ENCODE peak calls at places on chromosomes 11 and 22, in seven cellular contexts. P, M, U, G, H, N and S are unnamed samples.

GRCh38 chr22:30208631-30209603 is 37.6 kb downstream of the LIF start:
- DNase-seq in P (peak), M (no peak), U (peak), G (no peak), H (no peak), N (no peak), S (peak)

GRCh38 chr11:94750319-94751215 is 17.6 kb upstream of the AMOTL1 start:
- DNase-seq in P (no peak), M (no peak), U (no peak), G (no peak), H (no peak), N (no peak), S (no peak)

GRCh38 chr22:48321986-48322545 is 1505.6 kb downstream of the BRD1 start:
- DNase-seq in P (no peak), M (no peak), U (no peak), G (no peak), H (no peak), N (no peak), S (no peak)

GRCh38 chr22:48980409-48980808 is 847.3 kb downstream of the BRD1 start:
- DNase-seq in P (no peak), M (no peak), U (no peak), G (no peak), H (no peak), N (no peak), S (no peak)

GRCh38 chr22:49322231-49322630 is 505.4 kb downstream of the BRD1 start:
- DNase-seq in P (no peak), M (no peak), U (no peak), G (no peak), H (no peak), N (peak), S (no peak)

GRCh38 chr22:41330169-41330568 is 28.8 kb downstream of the ZC3H7B start:
- DNase-seq in P (no peak), M (no peak), U (no peak), G (no peak), H (no peak), N (no peak), S (no peak)

GRCh38 chr11:1354125-1354938 is 35.4 kb upstream of the BRSK2 start:
- DNase-seq in P (no peak), M (no peak), U (no peak), G (no peak), H (no peak), N (no peak), S (no peak)

GRCh38 chr11:33944693-33945424 is 53.0 kb upstream of the LMO2 start:
- DNase-seq in P (no peak), M (no peak), U (no peak), G (no peak), H (no peak), N (no peak), S (no peak)

GRCh38 chr11:408154-409007 is 6.4 kb downstream of the SIGIRR start:
- DNase-seq in P (no peak), M (no peak), U (no peak), G (no peak), H (no peak), N (no peak), S (no peak)

GRCh38 chr11:121881806-121882205 is 234.2 kb downstream of the BLID start:
- DNase-seq in P (no peak), M (no peak), U (no peak), G (no peak), H (no peak), N (no peak), S (peak)

GRCh38 chr11:12799373-12799835 is 125.2 kb downstream of the TEAD1 start:
- DNase-seq in P (no peak), M (no peak), U (no peak), G (no peak), H (no peak), N (no peak), S (no peak)

GRCh38 chr11:83721286-83721685 is 435.1 kb upstream of the CCDC90B start:
- DNase-seq in P (no peak), M (no peak), U (no peak), G (no peak), H (no peak), N (no peak), S (no peak)

GRCh38 chr22:42930810-42931420 is 73.8 kb upstream of the ARFGAP3 start:
- DNase-seq in P (no peak), M (no peak), U (no peak), G (no peak), H (peak), N (no peak), S (peak)

GRCh38 chr22:44689915-44690524 is 12.0 kb upstream of the PRR5 start:
- DNase-seq in P (no peak), M (no peak), U (no peak), G (no peak), H (no peak), N (no peak), S (no peak)
- H3K4me3 ChIP-seq in P (no peak), M (no peak), U (no peak), G (no peak), H (no peak), N (no peak), S (no peak)

DNA sequence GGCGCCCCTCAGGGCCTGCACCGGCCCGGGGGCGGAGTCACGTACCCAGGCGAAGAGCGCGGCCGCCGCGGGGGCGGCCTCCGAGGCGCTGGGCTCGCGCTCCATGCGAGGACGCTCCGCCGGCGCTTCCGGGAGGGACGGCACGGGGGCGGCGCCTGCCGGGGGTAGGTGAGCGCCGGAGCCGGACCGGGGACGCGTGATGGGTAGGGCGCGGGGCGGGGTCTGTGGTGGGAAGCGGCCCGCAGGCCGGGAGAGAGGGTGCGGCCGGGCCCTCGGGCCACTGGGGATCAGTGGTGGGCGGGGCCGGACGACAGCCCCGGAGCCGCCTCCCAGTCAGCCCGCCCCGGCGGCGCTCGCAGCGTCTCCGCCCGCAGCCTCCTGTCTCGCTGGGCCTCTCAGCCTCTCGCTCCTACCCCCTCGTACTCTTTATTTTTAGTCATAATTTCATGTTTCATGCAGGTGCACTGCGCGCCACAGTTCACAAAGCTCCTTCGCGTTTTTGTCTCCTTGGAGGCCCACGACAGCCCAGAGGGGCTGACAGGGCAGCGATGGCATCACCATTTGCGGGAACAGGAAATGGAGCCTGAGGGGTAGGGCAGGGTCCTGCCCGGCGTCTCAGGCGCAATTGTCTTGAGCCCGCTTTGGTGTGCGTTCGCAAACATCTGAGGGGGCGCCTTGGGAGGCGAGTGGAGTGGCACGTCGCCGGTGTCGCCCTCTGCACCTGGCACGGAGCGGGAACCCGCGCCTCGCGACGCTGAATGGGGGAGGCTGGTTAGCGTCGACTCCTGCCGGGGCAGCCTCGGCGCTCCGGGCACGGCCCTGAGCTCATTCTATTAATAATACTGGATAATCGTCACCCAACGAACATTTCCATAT is at the start of gene SERGEF:
- DNase-seq in P (peak), M (peak), U (peak), G (peak), H (peak), N (peak), S (peak)
- TF ChIP-seq CTCF in P (no peak), M (no peak), U (no peak), G (no peak), H (no peak), N (no peak), S (no peak)

DNA sequence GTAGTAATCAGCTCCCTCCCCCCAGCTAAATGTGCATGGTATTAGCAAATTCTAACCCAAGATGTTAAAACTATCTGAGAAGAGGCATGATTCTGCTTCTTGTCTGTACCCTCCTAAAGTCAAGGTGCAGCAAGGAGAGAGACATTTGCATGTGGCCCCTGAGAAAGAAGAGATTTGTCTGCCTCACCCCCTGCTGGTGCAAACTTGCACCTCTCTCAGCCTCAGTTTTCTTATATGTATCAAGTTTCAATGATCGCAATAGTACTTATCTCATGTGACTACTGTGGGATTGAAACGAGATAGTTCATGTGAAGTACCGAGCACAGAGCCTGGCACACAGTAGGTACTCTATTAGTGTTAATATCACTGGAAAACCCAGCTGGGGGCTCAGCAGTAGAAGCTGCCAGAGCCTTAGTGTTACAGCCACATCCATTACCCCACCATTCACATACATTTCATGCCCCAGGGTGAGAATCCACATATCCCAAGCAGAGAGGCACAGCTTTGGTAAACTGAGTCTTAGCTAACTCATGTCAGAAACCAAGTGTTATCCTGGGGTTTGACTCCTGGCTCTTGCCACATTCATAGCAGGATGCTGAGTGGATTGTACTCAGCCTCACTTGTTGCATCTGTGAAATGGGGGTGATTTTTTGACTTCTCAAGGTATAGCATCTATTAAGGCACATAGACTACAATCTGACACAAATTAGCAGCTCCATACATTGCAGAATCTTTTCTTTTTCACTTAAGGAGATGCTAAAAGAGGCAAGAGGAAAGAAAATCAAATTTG is 24.9 kb downstream of the CD44 start:
- DNase-seq in P (no peak), M (no peak), U (no peak), G (no peak), H (peak), N (no peak), S (no peak)
- H3K4me3 ChIP-seq in P (no peak), M (no peak), U (no peak), G (no peak), H (no peak), N (no peak), S (no peak)

GRCh38 chr11:56089697-56090096 is 3.4 kb upstream of the OR8I2 start:
- DNase-seq in P (no peak), M (no peak), U (no peak), G (no peak), H (no peak), N (no peak), S (no peak)
- TF ChIP-seq CTCF in P (no peak), M (no peak), U (no peak), G (peak), H (peak), N (no peak), S (no peak)